ENCODE peak calls at places on chromosome 6, in seven cellular contexts. One of them, this sample, is unnamed.

GRCh38 chr6:154239392-154239791 is 117.2 kb downstream of the IPCEF1 start:
- DNase-seq in brain microvascular endothelial cell: no peak
- DNase-seq in colonic mucosa: no peak
- DNase-seq in progenitor cell of endocrine pancreas: no peak
- DNase-seq in HFF-Myc: no peak
- DNase-seq in kidney: no peak
- DNase-seq in IMR-90: no peak
- DNase-seq in this sample: no peak

GRCh38 chr6:25253371-25253770 is 25.8 kb upstream of the CARMIL1 start:
- DNase-seq in brain microvascular endothelial cell: no peak
- DNase-seq in colonic mucosa: no peak
- DNase-seq in progenitor cell of endocrine pancreas: no peak
- DNase-seq in HFF-Myc: no peak
- DNase-seq in kidney: no peak
- DNase-seq in IMR-90: no peak
- DNase-seq in this sample: no peak

GRCh38 chr6:134816300-134816699 is 133.6 kb downstream of the ALDH8A1 start:
- DNase-seq in brain microvascular endothelial cell: no peak
- DNase-seq in colonic mucosa: no peak
- DNase-seq in progenitor cell of endocrine pancreas: no peak
- DNase-seq in HFF-Myc: no peak
- DNase-seq in kidney: no peak
- DNase-seq in IMR-90: no peak
- DNase-seq in this sample: no peak

GRCh38 chr6:19024737-19025136 is 637.6 kb downstream of the RNF144B start:
- DNase-seq in brain microvascular endothelial cell: peak; percentile 72
- DNase-seq in colonic mucosa: no peak
- DNase-seq in progenitor cell of endocrine pancreas: no peak
- DNase-seq in HFF-Myc: no peak
- DNase-seq in kidney: no peak
- DNase-seq in IMR-90: peak; percentile 15
- DNase-seq in this sample: no peak

GRCh38 chr6:11393713-11394627 is 143.6 kb upstream of the TMEM170B start:
- DNase-seq in brain microvascular endothelial cell: peak; percentile 41
- DNase-seq in colonic mucosa: no peak
- DNase-seq in progenitor cell of endocrine pancreas: no peak
- DNase-seq in HFF-Myc: no peak
- DNase-seq in kidney: no peak
- DNase-seq in IMR-90: peak; percentile 3
- DNase-seq in this sample: peak; percentile 4

GRCh38 chr6:151349651-151350270 is 41.6 kb downstream of the ZBTB2 start:
- DNase-seq in brain microvascular endothelial cell: no peak
- DNase-seq in colonic mucosa: no peak
- DNase-seq in progenitor cell of endocrine pancreas: no peak
- DNase-seq in HFF-Myc: no peak
- DNase-seq in kidney: no peak
- DNase-seq in IMR-90: no peak
- DNase-seq in this sample: no peak

GRCh38 chr6:87274660-87275273 is 47.6 kb upstream of the SMIM8 start:
- DNase-seq in brain microvascular endothelial cell: peak; percentile 75
- DNase-seq in colonic mucosa: no peak
- DNase-seq in progenitor cell of endocrine pancreas: no peak
- DNase-seq in HFF-Myc: peak; percentile 21
- DNase-seq in kidney: no peak
- DNase-seq in IMR-90: peak; percentile 82
- DNase-seq in this sample: peak; percentile 5

GRCh38 chr6:16925461-16925860 is 164.2 kb upstream of the ATXN1 start:
- DNase-seq in brain microvascular endothelial cell: no peak
- DNase-seq in colonic mucosa: no peak
- DNase-seq in progenitor cell of endocrine pancreas: no peak
- DNase-seq in HFF-Myc: no peak
- DNase-seq in kidney: no peak
- DNase-seq in IMR-90: peak; percentile 69
- DNase-seq in this sample: no peak

GRCh38 chr6:42745083-42745637 is 743 bp downstream of the TBCC start:
- DNase-seq in brain microvascular endothelial cell: no peak
- DNase-seq in colonic mucosa: peak; percentile 29
- DNase-seq in progenitor cell of endocrine pancreas: peak; percentile 14
- DNase-seq in HFF-Myc: no peak
- DNase-seq in kidney: peak; percentile 82
- DNase-seq in IMR-90: peak; percentile 23
- DNase-seq in this sample: no peak

GRCh38 chr6:151096691-151097090 is 143.1 kb upstream of the AKAP12 start:
- DNase-seq in brain microvascular endothelial cell: no peak
- DNase-seq in colonic mucosa: no peak
- DNase-seq in progenitor cell of endocrine pancreas: no peak
- DNase-seq in HFF-Myc: no peak
- DNase-seq in kidney: no peak
- DNase-seq in IMR-90: peak; percentile 23
- DNase-seq in this sample: no peak

GRCh38 chr6:41896280-41896679 is 1.1 kb upstream of the USP49 start:
- DNase-seq in brain microvascular endothelial cell: no peak
- DNase-seq in colonic mucosa: no peak
- DNase-seq in progenitor cell of endocrine pancreas: no peak
- DNase-seq in HFF-Myc: no peak
- DNase-seq in kidney: no peak
- DNase-seq in IMR-90: no peak
- DNase-seq in this sample: no peak

GRCh38 chr6:38579010-38579628 is 60.6 kb downstream of the BTBD9 start:
- DNase-seq in brain microvascular endothelial cell: no peak
- DNase-seq in colonic mucosa: no peak
- DNase-seq in progenitor cell of endocrine pancreas: no peak
- DNase-seq in HFF-Myc: no peak
- DNase-seq in kidney: no peak
- DNase-seq in IMR-90: peak; percentile 24
- DNase-seq in this sample: no peak

GRCh38 chr6:169930799-169931198 is 179.4 kb downstream of the ERMARD start:
- DNase-seq in brain microvascular endothelial cell: no peak
- DNase-seq in colonic mucosa: no peak
- DNase-seq in progenitor cell of endocrine pancreas: no peak
- DNase-seq in HFF-Myc: no peak
- DNase-seq in kidney: no peak
- DNase-seq in IMR-90: no peak
- DNase-seq in this sample: no peak

GRCh38 chr6:5107332-5107731 is 22.2 kb downstream of the PPP1R3G start:
- DNase-seq in brain microvascular endothelial cell: no peak
- DNase-seq in colonic mucosa: no peak
- DNase-seq in progenitor cell of endocrine pancreas: no peak
- DNase-seq in HFF-Myc: no peak
- DNase-seq in kidney: no peak
- DNase-seq in IMR-90: no peak
- DNase-seq in this sample: no peak

GRCh38 chr6:141024526-141024925 is 1108.2 kb upstream of the GJE1 start:
- DNase-seq in brain microvascular endothelial cell: no peak
- DNase-seq in colonic mucosa: no peak
- DNase-seq in progenitor cell of endocrine pancreas: no peak
- DNase-seq in HFF-Myc: no peak
- DNase-seq in kidney: no peak
- DNase-seq in IMR-90: no peak
- DNase-seq in this sample: no peak

GRCh38 chr6:153090241-153090930 is 40.7 kb downstream of the RGS17 start:
- DNase-seq in brain microvascular endothelial cell: peak; percentile 92
- DNase-seq in colonic mucosa: no peak
- DNase-seq in progenitor cell of endocrine pancreas: no peak
- DNase-seq in HFF-Myc: peak; percentile 61
- DNase-seq in kidney: no peak
- DNase-seq in IMR-90: peak; percentile 93
- DNase-seq in this sample: no peak

GRCh38 chr6:44646355-44646754 is 258.8 kb downstream of the CDC5L start:
- DNase-seq in brain microvascular endothelial cell: peak; percentile 69
- DNase-seq in colonic mucosa: no peak
- DNase-seq in progenitor cell of endocrine pancreas: no peak
- DNase-seq in HFF-Myc: no peak
- DNase-seq in kidney: no peak
- DNase-seq in IMR-90: peak; percentile 19
- DNase-seq in this sample: no peak

GRCh38 chr6:52994031-52994788 is 874 bp downstream of the GSTA4 start:
- DNase-seq in brain microvascular endothelial cell: peak; percentile 16
- DNase-seq in colonic mucosa: peak; percentile 46
- DNase-seq in progenitor cell of endocrine pancreas: no peak
- DNase-seq in HFF-Myc: no peak
- DNase-seq in kidney: no peak
- DNase-seq in IMR-90: peak; percentile 51
- DNase-seq in this sample: no peak

GRCh38 chr6:5084192-5084786 is 852 bp upstream of the PPP1R3G start:
- DNase-seq in brain microvascular endothelial cell: no peak
- DNase-seq in colonic mucosa: peak; percentile 54
- DNase-seq in progenitor cell of endocrine pancreas: no peak
- DNase-seq in HFF-Myc: no peak
- DNase-seq in kidney: no peak
- DNase-seq in IMR-90: no peak
- DNase-seq in this sample: no peak

GRCh38 chr6:158608221-158608620 is 36.3 kb downstream of the DYNLT1 start:
- DNase-seq in brain microvascular endothelial cell: no peak
- DNase-seq in colonic mucosa: no peak
- DNase-seq in progenitor cell of endocrine pancreas: no peak
- DNase-seq in HFF-Myc: no peak
- DNase-seq in kidney: no peak
- DNase-seq in IMR-90: no peak
- DNase-seq in this sample: no peak

GRCh38 chr6:145815351-145815772 is 767 bp upstream of the FBXO30 start:
- DNase-seq in brain microvascular endothelial cell: peak; percentile 18
- DNase-seq in colonic mucosa: no peak
- DNase-seq in progenitor cell of endocrine pancreas: no peak
- DNase-seq in HFF-Myc: no peak
- DNase-seq in kidney: no peak
- DNase-seq in IMR-90: peak; percentile 8
- DNase-seq in this sample: no peak

GRCh38 chr6:35391240-35391968 is 49.0 kb downstream of the PPARD start:
- DNase-seq in brain microvascular endothelial cell: peak; percentile 89
- DNase-seq in colonic mucosa: no peak
- DNase-seq in progenitor cell of endocrine pancreas: no peak
- DNase-seq in HFF-Myc: no peak
- DNase-seq in kidney: no peak
- DNase-seq in IMR-90: peak; percentile 97
- DNase-seq in this sample: peak; percentile 39

GRCh38 chr6:142378138-142378875 is 76.5 kb downstream of the ADGRG6 start:
- DNase-seq in brain microvascular endothelial cell: peak; percentile 84
- DNase-seq in colonic mucosa: no peak
- DNase-seq in progenitor cell of endocrine pancreas: no peak
- DNase-seq in HFF-Myc: peak; percentile 36
- DNase-seq in kidney: no peak
- DNase-seq in IMR-90: peak; percentile 89
- DNase-seq in this sample: peak; percentile 71

GRCh38 chr6:158324136-158324535 is 11.9 kb downstream of the TULP4 start:
- DNase-seq in brain microvascular endothelial cell: peak; percentile 11
- DNase-seq in colonic mucosa: no peak
- DNase-seq in progenitor cell of endocrine pancreas: no peak
- DNase-seq in HFF-Myc: no peak
- DNase-seq in kidney: no peak
- DNase-seq in IMR-90: peak; percentile 27
- DNase-seq in this sample: no peak

GRCh38 chr6:15996030-15996429 is 132.9 kb upstream of the MYLIP start:
- DNase-seq in brain microvascular endothelial cell: peak; percentile 8
- DNase-seq in colonic mucosa: no peak
- DNase-seq in progenitor cell of endocrine pancreas: no peak
- DNase-seq in HFF-Myc: no peak
- DNase-seq in kidney: no peak
- DNase-seq in IMR-90: no peak
- DNase-seq in this sample: no peak

GRCh38 chr6:53115741-53116140 is 32.9 kb downstream of the GCM1 start:
- DNase-seq in brain microvascular endothelial cell: no peak
- DNase-seq in colonic mucosa: no peak
- DNase-seq in progenitor cell of endocrine pancreas: no peak
- DNase-seq in HFF-Myc: no peak
- DNase-seq in kidney: no peak
- DNase-seq in IMR-90: no peak
- DNase-seq in this sample: no peak

GRCh38 chr6:108622601-108623335 is 62.1 kb downstream of the FOXO3 start:
- DNase-seq in brain microvascular endothelial cell: peak; percentile 90
- DNase-seq in colonic mucosa: no peak
- DNase-seq in progenitor cell of endocrine pancreas: no peak
- DNase-seq in HFF-Myc: peak; percentile 61
- DNase-seq in kidney: no peak
- DNase-seq in IMR-90: peak; percentile 98
- DNase-seq in this sample: peak; percentile 81
- TF ChIP-seq CTCF in brain microvascular endothelial cell: no peak
- TF ChIP-seq CTCF in colonic mucosa: no peak
- TF ChIP-seq CTCF in progenitor cell of endocrine pancreas: no peak
- TF ChIP-seq CTCF in HFF-Myc: peak; percentile 20
- TF ChIP-seq CTCF in kidney: no peak
- TF ChIP-seq CTCF in IMR-90: peak; percentile 1
- TF ChIP-seq CTCF in this sample: peak; percentile 42

GRCh38 chr6:33297956-33298772 is 578 bp downstream of the RGL2 start:
- DNase-seq in brain microvascular endothelial cell: peak; percentile 85
- DNase-seq in colonic mucosa: peak; percentile 84
- DNase-seq in progenitor cell of endocrine pancreas: no peak
- DNase-seq in HFF-Myc: no peak
- DNase-seq in kidney: peak; percentile 89
- DNase-seq in IMR-90: peak; percentile 75
- DNase-seq in this sample: no peak
- TF ChIP-seq CTCF in brain microvascular endothelial cell: no peak
- TF ChIP-seq CTCF in colonic mucosa: no peak
- TF ChIP-seq CTCF in progenitor cell of endocrine pancreas: peak; percentile 26
- TF ChIP-seq CTCF in HFF-Myc: no peak
- TF ChIP-seq CTCF in kidney: no peak
- TF ChIP-seq CTCF in IMR-90: no peak
- TF ChIP-seq CTCF in this sample: no peak

GRCh38 chr6:91276315-91276714 is 689.4 kb upstream of the MAP3K7 start:
- DNase-seq in brain microvascular endothelial cell: no peak
- DNase-seq in colonic mucosa: no peak
- DNase-seq in progenitor cell of endocrine pancreas: no peak
- DNase-seq in HFF-Myc: no peak
- DNase-seq in kidney: no peak
- DNase-seq in IMR-90: peak; percentile 4
- DNase-seq in this sample: no peak
- TF ChIP-seq CTCF in brain microvascular endothelial cell: peak; percentile 56
- TF ChIP-seq CTCF in colonic mucosa: no peak
- TF ChIP-seq CTCF in progenitor cell of endocrine pancreas: peak; percentile 61
- TF ChIP-seq CTCF in HFF-Myc: no peak
- TF ChIP-seq CTCF in kidney: peak; percentile 1
- TF ChIP-seq CTCF in IMR-90: peak; percentile 32
- TF ChIP-seq CTCF in this sample: no peak

GRCh38 chr6:109690373-109690739 is 646 bp downstream of the AK9 start:
- DNase-seq in brain microvascular endothelial cell: no peak
- DNase-seq in colonic mucosa: peak; percentile 84
- DNase-seq in progenitor cell of endocrine pancreas: peak; percentile 62
- DNase-seq in HFF-Myc: no peak
- DNase-seq in kidney: peak; percentile 89
- DNase-seq in IMR-90: no peak
- DNase-seq in this sample: no peak

GRCh38 chr6:109693128-109693527 is 2.0 kb downstream of the FIG4 start:
- DNase-seq in brain microvascular endothelial cell: no peak
- DNase-seq in colonic mucosa: no peak
- DNase-seq in progenitor cell of endocrine pancreas: no peak
- DNase-seq in HFF-Myc: no peak
- DNase-seq in kidney: no peak
- DNase-seq in IMR-90: no peak
- DNase-seq in this sample: no peak

GRCh38 chr6:109686566-109686965 is 4.4 kb downstream of the AK9 start:
- DNase-seq in brain microvascular endothelial cell: no peak
- DNase-seq in colonic mucosa: no peak
- DNase-seq in progenitor cell of endocrine pancreas: no peak
- DNase-seq in HFF-Myc: no peak
- DNase-seq in kidney: no peak
- DNase-seq in IMR-90: peak; percentile 23
- DNase-seq in this sample: no peak

GRCh38 chr6:109687271-109687721 is 3.7 kb downstream of the AK9 start:
- DNase-seq in brain microvascular endothelial cell: peak; percentile 93
- DNase-seq in colonic mucosa: no peak
- DNase-seq in progenitor cell of endocrine pancreas: no peak
- DNase-seq in HFF-Myc: peak; percentile 88
- DNase-seq in kidney: no peak
- DNase-seq in IMR-90: peak; percentile 96
- DNase-seq in this sample: peak; percentile 24

GRCh38 chr6:109690740-109691687 is at the start of the genes AK9 and FIG4:
- DNase-seq in brain microvascular endothelial cell: peak; percentile 91
- DNase-seq in colonic mucosa: peak; percentile 98
- DNase-seq in progenitor cell of endocrine pancreas: peak; percentile 85
- DNase-seq in HFF-Myc: peak; percentile 82
- DNase-seq in kidney: peak; percentile 96
- DNase-seq in IMR-90: peak; percentile 90
- DNase-seq in this sample: peak; percentile 71
- TF ChIP-seq CTCF in brain microvascular endothelial cell: peak; percentile 56
- TF ChIP-seq CTCF in colonic mucosa: no peak
- TF ChIP-seq CTCF in progenitor cell of endocrine pancreas: peak; percentile 36
- TF ChIP-seq CTCF in HFF-Myc: peak; percentile 10
- TF ChIP-seq CTCF in kidney: no peak
- TF ChIP-seq CTCF in IMR-90: peak; percentile 13
- TF ChIP-seq CTCF in this sample: peak; percentile 49